ENCODE peak calls at places on chromosome 16, in seven cellular contexts. U, W, T, V, E, M and X are unnamed samples.

GRCh38 chr16:35734728-35735402 is 2275.5 kb downstream of the TP53TG3F start:
- DNase-seq in E (no peak), V (no peak), M (no peak), U (no peak), T (no peak), W (no peak), X (no peak)

GRCh38 chr16:19926449-19927390 is 42.1 kb upstream of the GPRC5B start:
- DNase-seq in E (no peak), U (no peak), V (no peak), M (peak; percentile 48), T (no peak), W (peak; percentile 88), X (no peak)

GRCh38 chr16:48235556-48236136 is 8.5 kb upstream of the LONP2 start:
- DNase-seq in V (no peak), U (no peak), M (no peak), E (no peak), T (no peak), W (no peak), X (no peak)

GRCh38 chr16:10616744-10617640 is 36.6 kb upstream of the EMP2 start:
- DNase-seq in M (no peak), W (peak; percentile 69), V (no peak), T (peak; percentile 40), E (no peak), U (no peak), X (no peak)

GRCh38 chr16:81650982-81651562 is 128.0 kb upstream of the PLCG2 start:
- DNase-seq in W (peak; percentile 54), T (peak; percentile 80), M (no peak), V (no peak), E (no peak), U (no peak), X (no peak)

GRCh38 chr16:50724237-50724747 is 17.6 kb upstream of the CYLD start:
- DNase-seq in W (no peak), E (no peak), V (no peak), T (no peak), M (no peak), U (peak; percentile 45), X (no peak)

GRCh38 chr16:57889111-57889510 is 81.8 kb downstream of the CNGB1 start:
- DNase-seq in M (no peak), W (no peak), T (no peak), U (no peak), V (no peak), E (no peak), X (no peak)

GRCh38 chr16:27112093-27112811 is 45.5 kb downstream of the C16orf82 start:
- DNase-seq in M (no peak), E (no peak), T (no peak), U (no peak), V (no peak), W (no peak), X (peak; percentile 29)

GRCh38 chr16:46911038-46911437 is 26.9 kb downstream of the GPT2 start:
- DNase-seq in U (peak; percentile 18), T (no peak), V (no peak), E (no peak), W (no peak), M (no peak), X (no peak)

GRCh38 chr16:78761427-78761826 is 662.0 kb downstream of the WWOX start:
- DNase-seq in U (no peak), E (no peak), M (no peak), W (no peak), T (no peak), V (no peak), X (no peak)

GRCh38 chr16:3099732-3100499 is 822 bp upstream of the ZSCAN10 start:
- DNase-seq in M (peak; percentile 81), W (peak; percentile 72), V (peak; percentile 65), E (peak; percentile 89), T (peak; percentile 83), U (peak; percentile 95), X (peak; percentile 86)

DNA sequence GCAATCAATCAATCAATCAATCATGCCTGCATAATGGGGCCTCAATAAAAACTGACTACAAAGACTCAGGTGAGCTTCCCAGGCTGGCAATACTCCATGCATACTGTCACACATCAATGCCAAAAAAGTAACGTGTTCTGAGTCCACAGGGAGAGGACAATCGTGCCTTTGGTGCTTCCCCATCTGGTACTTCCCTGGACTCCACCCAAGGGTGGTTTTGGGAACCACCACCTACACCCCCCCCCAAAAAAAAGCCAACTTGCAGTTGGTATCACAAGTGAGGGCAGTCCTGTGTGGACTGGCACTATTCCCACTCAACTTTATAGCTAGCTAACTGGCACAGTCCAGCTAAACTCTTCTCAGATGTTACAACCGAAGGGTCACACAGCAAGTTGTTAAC is 3.1 kb downstream of the ZDHHC7 start:
- DNase-seq in M (no peak), V (no peak), E (no peak), W (no peak), U (no peak), T (no peak), X (no peak)
- H3K4me1 ChIP-seq in M (peaks cover 13% of the 10 kb centered on the region), V (peaks cover 51% of the 10 kb centered on the region), E (peaks cover 54% of the 10 kb centered on the region), W (peaks cover 24% of the 10 kb centered on the region), U (peaks cover 34% of the 10 kb centered on the region), T (peaks cover 9% of the 10 kb centered on the region), X (peaks cover 66% of the 10 kb centered on the region)

GRCh38 chr16:88940196-88941050 is 36.6 kb downstream of the CBFA2T3 start:
- DNase-seq in W (no peak), M (no peak), E (no peak), T (no peak), V (no peak), U (no peak), X (no peak)

GRCh38 chr16:88941051-88941932 is 35.7 kb downstream of the CBFA2T3 start:
- DNase-seq in U (no peak), M (no peak), W (no peak), E (no peak), T (no peak), V (no peak), X (no peak)

GRCh38 chr16:88943131-88943664 is 33.8 kb downstream of the CBFA2T3 start:
- DNase-seq in W (no peak), E (no peak), T (no peak), U (no peak), M (no peak), V (no peak), X (no peak)

GRCh38 chr16:88943741-88944140 is 33.3 kb downstream of the CBFA2T3 start:
- DNase-seq in W (no peak), V (no peak), T (no peak), E (no peak), M (no peak), U (no peak), X (no peak)

DNA sequence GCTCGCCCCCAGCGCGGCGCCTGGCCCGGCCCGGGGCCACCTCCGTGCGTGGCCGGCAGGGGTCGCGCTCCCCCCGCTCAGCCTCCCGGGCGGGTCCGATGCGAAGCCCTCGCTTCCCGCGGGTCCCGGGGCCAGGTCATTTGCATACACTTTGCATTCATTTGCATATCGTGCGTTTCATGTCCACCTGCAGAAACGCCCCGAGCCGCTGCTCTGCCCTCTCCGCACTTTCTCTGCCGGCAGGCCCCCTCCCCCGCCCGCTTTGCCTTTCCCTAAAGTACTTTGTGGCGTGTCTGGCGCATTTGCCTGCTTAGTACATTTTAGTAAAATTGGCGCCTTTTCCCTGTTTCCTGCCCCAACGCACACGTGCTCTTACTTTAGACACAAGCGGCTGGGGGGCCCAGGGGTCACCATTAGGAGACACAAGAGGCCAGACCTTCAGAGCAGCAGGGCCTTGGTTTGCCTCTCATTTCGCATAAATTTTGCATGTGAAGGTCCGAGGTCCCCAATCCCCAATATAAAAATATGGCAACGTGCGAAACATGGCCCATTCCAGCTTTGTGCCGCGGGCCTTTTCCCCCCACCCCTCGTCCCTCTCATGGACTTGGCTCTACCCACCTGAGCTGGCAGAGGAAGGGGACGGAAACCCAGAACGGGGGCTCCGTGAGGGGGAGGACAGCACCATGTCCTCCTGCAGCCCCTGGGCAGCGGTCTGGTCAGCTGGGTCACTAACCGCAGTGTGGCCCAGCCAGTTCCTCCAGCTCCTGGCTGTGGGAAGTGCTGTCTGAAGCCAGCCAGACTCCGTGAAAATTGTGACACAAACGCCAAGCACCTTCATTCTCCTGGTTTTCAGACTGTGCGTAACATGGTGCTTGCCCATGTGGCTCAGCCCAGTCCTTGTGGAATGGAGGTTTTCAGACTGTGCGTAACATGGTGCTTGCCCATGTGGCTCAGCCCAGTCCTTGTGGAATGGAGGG is 34.8 kb downstream of the CBFA2T3 start:
- DNase-seq in V (no peak), M (no peak), W (no peak), E (no peak), T (no peak), U (peak; percentile 29), X (no peak)
- H3K4me3 ChIP-seq in V (peak overlapping the region; percentile 49), M (no peak overlapping the region), W (no peak overlapping the region), E (no peak overlapping the region), T (peak overlapping the region; percentile 24), U (no peak overlapping the region), X (peak overlapping the region; percentile 52)

DNA sequence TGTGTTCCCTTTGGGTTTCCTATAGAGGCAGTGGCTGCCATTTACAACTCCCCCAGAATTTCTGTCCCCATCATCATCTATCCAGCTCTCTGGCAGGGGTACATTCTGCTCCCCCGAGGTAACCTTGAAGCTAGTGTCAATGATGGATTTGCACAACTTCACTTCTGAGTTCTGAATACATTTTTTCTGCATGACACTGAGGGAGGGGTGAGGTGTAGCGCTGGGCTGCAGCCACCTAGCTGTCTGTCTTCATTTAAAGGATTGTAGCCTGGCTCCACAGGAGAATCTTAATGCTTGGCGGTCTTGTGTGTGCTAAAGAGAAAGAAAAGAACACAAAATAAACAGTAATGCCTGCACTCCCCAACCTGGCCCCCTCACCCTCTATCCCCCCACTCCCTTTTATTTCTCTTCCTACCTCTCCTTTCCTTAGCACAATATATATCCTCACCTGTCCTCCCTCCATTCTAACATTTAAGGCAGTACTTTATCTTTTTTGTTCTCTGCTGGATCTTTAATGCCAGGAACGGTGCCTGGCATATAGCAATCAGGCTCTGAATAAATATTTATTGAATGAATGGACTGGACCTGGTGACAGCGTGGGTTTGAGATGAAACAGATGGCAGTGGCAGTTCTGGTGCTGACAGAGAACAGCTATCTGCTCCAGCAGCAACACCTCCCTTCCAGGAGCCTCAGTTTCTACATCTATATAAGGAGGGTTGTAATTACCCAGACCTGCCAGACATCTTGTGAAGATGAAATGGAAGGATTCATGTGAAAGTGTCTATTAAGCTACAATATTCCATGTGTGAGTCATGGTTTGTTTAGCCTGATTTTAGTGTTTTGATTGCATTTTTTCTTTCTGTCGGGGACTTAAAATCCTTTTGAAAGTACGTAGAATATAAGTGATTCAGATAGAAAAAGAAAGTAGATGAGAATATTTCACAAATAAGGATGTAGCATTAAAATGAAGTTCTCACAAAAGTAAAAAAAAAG is 163.6 kb upstream of the CDH11 start:
- DNase-seq in V (no peak), U (no peak), M (no peak), T (no peak), E (no peak), W (peak; percentile 51), X (no peak)
- H3K4me1 ChIP-seq in V (no peaks in the 10 kb centered on the region), U (no peaks in the 10 kb centered on the region), M (no peaks in the 10 kb centered on the region), T (no peaks in the 10 kb centered on the region), E (no peaks in the 10 kb centered on the region), W (no peaks in the 10 kb centered on the region), X (no peaks in the 10 kb centered on the region)

GRCh38 chr16:69405757-69406156 is 18.7 kb upstream of the CYB5B start:
- DNase-seq in V (no peak), M (peak; percentile 28), W (no peak), U (no peak), E (no peak), T (no peak), X (no peak)

GRCh38 chr16:69405326-69405725 is 19.1 kb upstream of the CYB5B start:
- DNase-seq in T (no peak), V (no peak), U (no peak), E (no peak), W (no peak), M (no peak), X (no peak)

GRCh38 chr16:69408451-69408850 is 16.0 kb upstream of the CYB5B start:
- DNase-seq in E (no peak), M (no peak), U (no peak), T (peak; percentile 63), V (no peak), W (peak; percentile 23), X (no peak)

GRCh38 chr16:69407702-69408323 is 16.6 kb upstream of the CYB5B start:
- DNase-seq in M (no peak), E (no peak), W (no peak), V (no peak), U (no peak), T (no peak), X (no peak)

GRCh38 chr16:69406780-69407331 is 17.6 kb upstream of the CYB5B start:
- DNase-seq in M (no peak), U (no peak), T (no peak), E (no peak), W (peak; percentile 6), V (no peak), X (no peak)
- H3K4me3 ChIP-seq in M (no peak overlapping the region), U (no peak overlapping the region), T (no peak overlapping the region), E (no peak overlapping the region), W (no peak overlapping the region), V (no peak overlapping the region), X (no peak overlapping the region)